ENCODE peak calls at places on chromosomes 3 and 15, in five cellular contexts. V is cardiac muscle cell, J is coronary artery, B is AG09309, M is SK-N-SH. O is an unnamed sample.

GRCh38 chr15:101522621-101523559 is 33.4 kb upstream of the PCSK6 start:
- DNase-seq in V (no peak), J (no peak), B (no peak), M (peak), O (peak)

GRCh38 chr3:156628095-156628690 is 46.2 kb upstream of the TIPARP start:
- DNase-seq in V (no peak), J (no peak), B (no peak), M (no peak), O (no peak)

GRCh38 chr15:28955160-28955502 is 69.4 kb downstream of the APBA2 start:
- DNase-seq in V (no peak), J (no peak), B (peak), M (peak), O (no peak)

GRCh38 chr3:104245241-104245640 is 1121.5 kb upstream of the ALCAM start:
- DNase-seq in V (no peak), J (no peak), B (no peak), M (no peak), O (no peak)

GRCh38 chr3:134650431-134651346 is at the start of gene KY:
- DNase-seq in V (peak), J (no peak), B (no peak), M (peak), O (peak)

GRCh38 chr15:55739641-55740040 is 3.3 kb downstream of the PRTG start:
- DNase-seq in V (no peak), J (no peak), B (no peak), M (no peak), O (no peak)

GRCh38 chr15:45637552-45638033 is 2.8 kb downstream of the SQOR start:
- DNase-seq in V (no peak), J (no peak), B (peak), M (no peak), O (no peak)

GRCh38 chr15:90104551-90104950 is 2.3 kb upstream of the IDH2 start:
- DNase-seq in V (no peak), J (no peak), B (no peak), M (no peak), O (no peak)

DNA sequence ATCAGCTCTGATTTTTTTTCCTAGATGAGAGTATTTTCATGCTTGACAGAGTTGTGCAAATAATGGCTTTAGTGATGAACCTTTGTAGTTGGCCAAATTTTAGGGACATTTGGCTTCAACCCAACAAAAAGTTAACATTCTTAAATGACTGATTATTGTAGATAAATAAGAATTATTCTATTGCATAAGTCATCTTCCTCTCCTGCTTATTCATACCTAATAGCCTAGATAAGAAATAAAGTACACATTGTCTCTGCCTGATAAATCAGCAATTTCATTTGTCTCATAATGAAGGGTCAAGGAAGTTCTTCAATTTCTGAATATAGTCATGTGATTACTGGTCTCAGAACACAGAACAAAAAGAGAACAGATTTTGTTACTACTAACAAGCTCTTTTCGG is 428.9 kb upstream of the IL12A start:
- DNase-seq in V (no peak), J (no peak), B (no peak), M (no peak), O (no peak)
- TF ChIP-seq CTCF in V (no peak), J (no peak), B (no peak), M (no peak), O (no peak)

DNA sequence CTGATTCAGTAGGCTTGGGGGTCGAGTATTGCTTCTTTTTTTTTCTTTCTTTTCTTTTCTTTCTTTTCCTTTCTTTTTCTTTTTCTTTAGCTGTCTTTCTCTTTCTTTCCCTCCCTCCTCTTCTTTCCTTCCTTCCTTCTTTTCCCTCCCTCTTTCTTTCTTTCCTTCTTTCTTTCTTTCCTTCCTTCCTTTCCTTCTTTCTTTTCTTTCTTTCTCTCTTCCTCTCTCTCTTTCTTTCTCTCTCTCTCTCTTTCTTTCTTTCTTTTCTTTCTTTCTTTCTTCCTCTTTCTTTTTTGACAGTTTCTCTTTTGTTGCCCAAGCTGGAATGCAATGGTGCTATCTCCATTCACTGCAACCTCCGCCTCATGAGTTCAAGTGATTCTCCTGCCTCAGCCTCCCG is 36.0 kb downstream of the TM4SF4 start:
- DNase-seq in V (no peak), J (no peak), B (no peak), M (no peak), O (no peak)
- TF ChIP-seq CTCF in V (no peak), J (no peak), B (no peak), M (no peak), O (no peak)

DNA sequence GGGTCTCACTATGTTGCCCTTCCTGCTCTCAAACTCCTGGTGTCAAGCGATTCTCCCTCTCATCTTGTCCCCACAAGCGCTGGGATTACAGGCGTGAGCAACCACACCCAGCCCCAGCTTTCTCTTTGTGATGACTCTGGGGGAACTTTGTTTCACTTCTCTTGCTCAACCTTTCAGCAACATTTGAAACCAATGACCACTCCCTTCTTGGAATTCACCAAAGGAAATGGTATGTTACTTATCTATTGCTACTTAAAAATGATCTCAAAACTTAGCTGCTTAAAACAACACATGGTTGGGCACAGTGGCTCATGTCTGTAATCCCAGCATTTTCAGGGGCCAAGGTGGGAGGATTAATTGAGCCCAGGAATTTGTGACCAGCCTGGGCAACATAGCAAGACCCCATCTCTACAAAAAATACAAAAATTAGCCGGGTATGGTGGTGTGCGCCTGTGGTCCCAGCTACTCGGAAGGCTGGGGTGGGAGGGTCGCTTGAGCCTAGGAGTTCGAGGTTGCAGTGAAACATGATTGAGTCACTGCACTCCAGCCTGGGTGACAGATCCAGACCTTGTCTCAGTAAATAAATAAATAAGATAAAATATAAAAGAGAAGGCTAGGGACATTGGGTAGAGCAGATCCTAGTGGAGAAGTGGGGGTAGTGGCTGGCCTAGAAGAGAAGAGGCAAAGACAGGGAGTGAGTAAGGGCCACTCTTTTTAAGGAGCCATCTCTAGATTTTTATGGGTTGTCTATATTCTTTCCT is 10.3 kb upstream of the COPG1 start:
- DNase-seq in V (no peak), J (no peak), B (peak), M (no peak), O (no peak)
- TF ChIP-seq CTCF in V (no peak), J (no peak), B (no peak), M (no peak), O (no peak)

GRCh38 chr3:155491696-155492095 is 198.2 kb upstream of the STRIT1 start:
- DNase-seq in V (no peak), J (no peak), B (no peak), M (no peak), O (no peak)
- TF ChIP-seq CTCF in V (no peak), J (no peak), B (no peak), M (peak), O (no peak)

GRCh38 chr3:64111872-64112271 is 88.6 kb upstream of the PSMD6 start:
- DNase-seq in V (no peak), J (no peak), B (no peak), M (no peak), O (no peak)
- TF ChIP-seq CTCF in V (no peak), J (no peak), B (no peak), M (no peak), O (no peak)

O was measured in vagina.